ENCODE peak calls at places on chromosomes 1 and 21, in nine cellular contexts. P is ecto neural progenitor cell, V is fibroblast of mammary gland, Y is NCI-H69, U is astrocyte of the cerebellum, K is NCI-H460, E is AG10803, X is posterior cingulate gyrus, W is kidney tubule cell. Q is an unnamed sample.
A peak's percentile ranks its signal among the peaks of the same experiment; 100 is the strongest.

GRCh38 chr1:46724991-46725735 is 6.2 kb upstream of the EFCAB14 start:
- DNase-seq in K (peak; percentile 68), X (peak; percentile 37), W (peak; percentile 79), Y (peak; percentile 76), U (peak; percentile 81), P (peak; percentile 71), V (peak; percentile 87), E (peak; percentile 82), Q (peak; percentile 64)

GRCh38 chr1:2582401-2582800 is 4.2 kb upstream of the PRXL2B start:
- DNase-seq in U (no peak), E (no peak), V (peak; percentile 44), X (no peak), Y (no peak), K (no peak), W (peak; percentile 48), P (no peak), Q (peak; percentile 2)

GRCh38 chr1:220281159-220281574 is 8.9 kb upstream of the RAB3GAP2 start:
- DNase-seq in K (peak; percentile 44), V (peak; percentile 61), X (no peak), P (no peak), E (peak; percentile 29), Y (peak; percentile 44), W (peak; percentile 22), U (no peak), Q (no peak)

GRCh38 chr1:29197993-29198392 is 16.3 kb upstream of the SRSF4 start:
- DNase-seq in Y (no peak), P (no peak), E (no peak), V (no peak), X (no peak), K (no peak), U (no peak), W (no peak), Q (no peak)

GRCh38 chr1:151311589-151312331 is 15.5 kb downstream of the PI4KB start:
- DNase-seq in V (peak; percentile 100), W (peak; percentile 99), U (peak; percentile 94), P (no peak), Y (no peak), E (peak; percentile 97), X (no peak), K (peak; percentile 99), Q (no peak)

GRCh38 chr1:168792142-168792541 is 63.1 kb upstream of the DPT start:
- DNase-seq in W (no peak), V (no peak), K (no peak), Y (no peak), P (no peak), X (no peak), E (no peak), U (no peak), Q (no peak)

GRCh38 chr1:15676010-15676409 is 8.1 kb upstream of the PLEKHM2 start:
- DNase-seq in Y (no peak), P (no peak), X (no peak), K (no peak), E (no peak), W (no peak), V (no peak), U (no peak), Q (no peak)

GRCh38 chr1:2288308-2288707 is 60.2 kb downstream of the SKI start:
- DNase-seq in X (no peak), V (no peak), P (no peak), W (no peak), U (no peak), E (no peak), Y (no peak), K (no peak), Q (no peak)

GRCh38 chr21:41631564-41632461 is 123.9 kb upstream of the TMPRSS2 start:
- DNase-seq in Y (peak; percentile 64), U (no peak), K (no peak), P (no peak), V (peak; percentile 64), W (peak; percentile 89), E (peak; percentile 43), X (no peak), Q (no peak)

GRCh38 chr1:20120796-20121195 is 1.5 kb upstream of the PLA2G2D start:
- DNase-seq in Y (no peak), V (no peak), W (no peak), K (no peak), X (no peak), P (no peak), E (no peak), U (no peak), Q (no peak)

GRCh38 chr1:222974496-222974895 is 159.7 kb downstream of the DISP1 start:
- DNase-seq in E (peak; percentile 92), K (no peak), Y (no peak), W (peak; percentile 77), X (no peak), V (peak; percentile 97), P (no peak), U (peak; percentile 70), Q (no peak)

GRCh38 chr1:176858421-176858916 is 306.0 kb downstream of the ASTN1 start:
- DNase-seq in Y (no peak), K (no peak), W (peak; percentile 8), E (no peak), U (no peak), V (no peak), P (no peak), X (no peak), Q (no peak)

GRCh38 chr1:149846600-149847466 is 52.5 kb upstream of the BOLA1 start:
- DNase-seq in W (no peak), K (no peak), E (no peak), V (no peak), Y (no peak), X (no peak), P (no peak), U (no peak), Q (no peak)

GRCh38 chr21:43734830-43735229 is 15.9 kb downstream of the PDXK start:
- DNase-seq in W (peak; percentile 63), E (peak; percentile 29), U (peak; percentile 83), K (no peak), V (peak; percentile 72), X (no peak), P (no peak), Y (no peak), Q (no peak)

GRCh38 chr1:52294580-52294979 is 71.4 kb downstream of the CC2D1B start:
- DNase-seq in X (no peak), V (peak; percentile 12), P (no peak), E (peak; percentile 44), Y (no peak), U (no peak), W (no peak), K (no peak), Q (no peak)

GRCh38 chr1:55931272-55931940 is 648.0 kb downstream of the PLPP3 start:
- DNase-seq in V (peak; percentile 25), E (peak; percentile 25), U (no peak), X (no peak), Y (no peak), K (no peak), P (no peak), W (no peak), Q (no peak)

GRCh38 chr21:32878654-32879053 is 107.1 kb upstream of the PAXBP1 start:
- DNase-seq in Y (no peak), P (no peak), X (no peak), U (no peak), V (no peak), K (no peak), E (no peak), W (no peak), Q (no peak)

GRCh38 chr1:156546267-156546666 is 26.1 kb downstream of the IQGAP3 start:
- DNase-seq in E (no peak), V (no peak), X (no peak), K (peak; percentile 58), P (no peak), Y (no peak), U (no peak), W (no peak), Q (no peak)

GRCh38 chr21:43018519-43018918 is 44.2 kb downstream of the PKNOX1 start:
- DNase-seq in W (no peak), K (no peak), U (no peak), P (no peak), E (no peak), X (no peak), Y (no peak), V (no peak), Q (no peak)

GRCh38 chr1:15741183-15741850 is 982 bp upstream of the TMEM82 start:
- DNase-seq in U (peak; percentile 34), X (peak; percentile 69), Y (peak; percentile 85), W (peak; percentile 86), P (peak; percentile 86), V (peak; percentile 56), K (peak; percentile 58), E (peak; percentile 48), Q (peak; percentile 86)

GRCh38 chr1:208238710-208239517 is 5.3 kb downstream of the PLXNA2 start:
- DNase-seq in Y (peak; percentile 61), W (peak; percentile 54), V (peak; percentile 61), U (no peak), X (no peak), E (peak; percentile 55), K (no peak), P (no peak), Q (no peak)